ENCODE peak calls at places on chromosomes 16 and 17, in four cellular contexts. U, E, A and W are unnamed samples.

GRCh38 chr16:10984509-10984908 is 40.1 kb downstream of the CLEC16A start:
- DNase-seq in U (no peak), E (peak; percentile 88), A (no peak), W (no peak)

GRCh38 chr17:39632153-39632941 is 4.6 kb upstream of the STARD3 start:
- DNase-seq in U (no peak), E (no peak), A (no peak), W (no peak)

GRCh38 chr17:38663125-38663751 is 11.5 kb downstream of the EPOP start:
- DNase-seq in U (peak; percentile 48), E (peak; percentile 61), A (no peak), W (peak; percentile 52)

GRCh38 chr16:51410125-51410524 is 259.1 kb upstream of the SALL1 start:
- DNase-seq in U (no peak), E (no peak), A (no peak), W (no peak)

GRCh38 chr16:337975-338575 is 14.4 kb downstream of the AXIN1 start:
- DNase-seq in U (no peak), E (no peak), A (no peak), W (no peak)

GRCh38 chr17:73271078-73271477 is 9.4 kb upstream of the CPSF4L start:
- DNase-seq in U (no peak), E (no peak), A (no peak), W (no peak)

GRCh38 chr16:71426069-71426879 is 15.6 kb downstream of the TLE7 start:
- DNase-seq in U (no peak), E (peak; percentile 86), A (no peak), W (peak; percentile 80)

GRCh38 chr17:10337976-10338375 is 34.8 kb downstream of the MYH13 start:
- DNase-seq in U (no peak), E (peak; percentile 89), A (no peak), W (no peak)

GRCh38 chr16:12067714-12068401 is 91.3 kb downstream of the SNX29 start:
- DNase-seq in U (no peak), E (peak; percentile 79), A (peak; percentile 78), W (peak; percentile 75)

GRCh38 chr16:12651765-12652531 is 151.7 kb downstream of the CPPED1 start:
- DNase-seq in U (no peak), E (no peak), A (no peak), W (no peak)

GRCh38 chr16:61887903-61888302 is 148.3 kb downstream of the CDH8 start:
- DNase-seq in U (peak; percentile 59), E (peak; percentile 66), A (no peak), W (peak; percentile 2)

GRCh38 chr17:61475726-61476125 is 23.5 kb downstream of the TBX4 start:
- DNase-seq in U (no peak), E (peak; percentile 42), A (no peak), W (no peak)

GRCh38 chr17:48718781-48719641 is 3.3 kb downstream of the PRAC1 start:
- DNase-seq in U (no peak), E (peak; percentile 59), A (no peak), W (no peak)

GRCh38 chr17:47841488-47842308 is 625 bp upstream of the SCRN2 start:
- DNase-seq in U (no peak), E (no peak), A (no peak), W (no peak)

GRCh38 chr17:30005709-30006320 is 64.4 kb downstream of the EFCAB5 start:
- DNase-seq in U (no peak), E (peak; percentile 33), A (no peak), W (peak; percentile 47)

GRCh38 chr17:42289863-42290165 is 1.5 kb downstream of the STAT5A start:
- DNase-seq in U (no peak), E (no peak), A (no peak), W (no peak)

GRCh38 chr16:64196444-64196843 is 925.4 kb downstream of the CDH11 start:
- DNase-seq in U (no peak), E (peak; percentile 81), A (no peak), W (peak; percentile 23)

GRCh38 chr17:17231621-17232302 is 5.2 kb downstream of the FLCN start:
- DNase-seq in U (no peak), E (no peak), A (no peak), W (no peak)

GRCh38 chr17:45440161-45440859 is 7.6 kb upstream of the ARHGAP27 start:
- DNase-seq in U (no peak), E (peak; percentile 58), A (no peak), W (no peak)

GRCh38 chr16:4288148-4288921 is 15.5 kb upstream of the TFAP4 start:
- DNase-seq in U (peak; percentile 77), E (peak; percentile 71), A (peak; percentile 81), W (peak; percentile 61)

GRCh38 chr17:81424151-81424550 is 28.9 kb downstream of the BAHCC1 start:
- DNase-seq in U (no peak), E (no peak), A (no peak), W (no peak)

GRCh38 chr16:3879258-3879886 is 1.1 kb downstream of the CREBBP start:
- DNase-seq in U (peak; percentile 58), E (peak; percentile 54), A (no peak), W (peak; percentile 64)

GRCh38 chr16:14314116-14314515 is 243.0 kb downstream of the MRTFB start:
- DNase-seq in U (no peak), E (no peak), A (no peak), W (no peak)

GRCh38 chr17:80358861-80359260 is 56.1 kb upstream of the ENDOV start:
- DNase-seq in U (no peak), E (no peak), A (no peak), W (no peak)

GRCh38 chr17:21678451-21679081 is 13.8 kb upstream of the KCNJ18 start:
- DNase-seq in U (no peak), E (no peak), A (no peak), W (no peak)

GRCh38 chr17:63452091-63452978 is 6.2 kb upstream of the CYB561 start:
- DNase-seq in U (no peak), E (no peak), A (no peak), W (no peak)

GRCh38 chr16:85123891-85124635 is 11.8 kb upstream of the CIBAR2 start:
- DNase-seq in U (peak; percentile 90), E (peak; percentile 83), A (peak; percentile 94), W (peak; percentile 88)

GRCh38 chr16:75931043-75931442 is 204.8 kb upstream of the CPHXL start:
- DNase-seq in U (no peak), E (peak; percentile 92), A (no peak), W (no peak)
- H3K27ac ChIP-seq in U (no peak overlapping the region), E (no peak overlapping the region), A (no peak overlapping the region), W (no peak overlapping the region)

GRCh38 chr17:77455878-77456234 is 315.1 kb downstream of the SEC14L1 start:
- DNase-seq in U (no peak), E (no peak), A (no peak), W (no peak)
- H3K27ac ChIP-seq in U (no peak overlapping the region), E (no peak overlapping the region), A (no peak overlapping the region), W (peak overlapping the region; percentile 96)

DNA sequence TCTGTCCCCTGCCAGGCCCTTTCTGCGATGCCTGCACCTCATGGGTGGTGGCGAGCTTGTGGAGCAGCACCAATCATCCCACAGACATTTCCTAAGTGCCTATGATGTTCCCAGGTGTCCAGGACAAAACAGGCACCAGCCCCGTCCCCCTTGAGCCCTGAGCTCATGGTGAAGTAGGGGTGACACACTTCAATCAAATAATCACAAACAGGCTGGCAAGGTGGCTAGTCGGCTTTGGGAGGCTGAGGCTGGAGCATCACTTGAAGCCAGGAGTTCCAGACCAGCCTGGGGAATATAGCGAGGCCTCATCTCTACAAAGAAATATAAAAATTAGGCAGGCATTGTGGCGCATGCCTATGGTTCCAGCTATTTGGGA is 748 bp upstream of the PRSS8 start:
- DNase-seq in U (no peak), E (no peak), A (no peak), W (no peak)
- H3K27ac ChIP-seq in U (no peak overlapping the region), E (no peak overlapping the region), A (no peak overlapping the region), W (no peak overlapping the region)

GRCh38 chr17:28508325-28508724 is 2.2 kb downstream of the FOXN1 start:
- DNase-seq in U (no peak), E (no peak), A (no peak), W (no peak)
- H3K27ac ChIP-seq in U (no peak overlapping the region), E (no peak overlapping the region), A (no peak overlapping the region), W (no peak overlapping the region)

DNA sequence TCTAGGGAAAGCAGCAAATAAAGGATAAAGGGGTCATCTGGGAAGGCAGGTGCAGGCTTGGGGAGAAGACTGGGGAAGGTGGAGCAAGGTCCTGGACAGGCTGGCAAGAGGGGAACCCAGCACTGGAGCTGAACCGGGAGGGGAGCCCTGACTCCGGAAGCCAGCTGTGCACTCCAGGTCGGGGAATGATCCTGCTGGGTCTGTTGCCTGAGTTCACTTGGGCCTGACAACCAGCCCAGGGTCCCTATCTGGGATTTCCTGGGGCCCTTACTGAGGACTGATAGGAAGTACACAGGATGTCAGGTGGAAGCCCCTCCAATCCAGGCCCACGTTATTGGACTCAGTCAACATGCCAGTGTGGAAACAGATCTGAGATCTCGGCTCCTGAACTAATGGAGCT is 19.7 kb upstream of the PITPNM3 start:
- DNase-seq in U (no peak), E (no peak), A (no peak), W (no peak)
- H3K27ac ChIP-seq in U (no peak overlapping the region), E (no peak overlapping the region), A (no peak overlapping the region), W (no peak overlapping the region)

DNA sequence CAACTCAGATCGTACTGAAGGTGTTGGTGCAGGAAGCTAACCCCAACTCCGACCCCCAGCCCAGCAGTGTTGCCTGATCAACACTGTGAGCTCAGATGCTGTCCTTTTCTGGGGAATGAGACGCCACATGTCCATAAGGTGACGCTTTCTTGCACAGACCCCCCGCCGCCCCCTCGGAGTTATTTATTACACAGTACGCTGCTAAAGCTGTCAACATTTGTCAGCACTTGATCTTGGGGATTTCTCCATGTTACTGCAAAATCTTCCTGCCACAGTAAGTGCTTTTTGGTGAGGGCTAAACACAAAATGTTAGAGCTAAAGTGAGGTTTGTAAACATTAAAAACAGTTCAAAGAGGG is 15.9 kb downstream of the CMTM3 start:
- DNase-seq in U (no peak), E (peak; percentile 10), A (no peak), W (no peak)
- H3K27ac ChIP-seq in U (no peak overlapping the region), E (no peak overlapping the region), A (no peak overlapping the region), W (peak overlapping the region; percentile 81)

GRCh38 chr16:2180962-2181923 is 15.2 kb downstream of the CASKIN1 start:
- DNase-seq in U (no peak), E (no peak), A (no peak), W (no peak)
- H3K27ac ChIP-seq in U (no peak overlapping the region), E (no peak overlapping the region), A (no peak overlapping the region), W (no peak overlapping the region)

GRCh38 chr16:8796469-8797363 is 723 bp downstream of the TMEM186 start:
- DNase-seq in U (no peak), E (no peak), A (no peak), W (no peak)

GRCh38 chr16:8797364-8798173 is at the start of the genes PMM2 and TMEM186:
- DNase-seq in U (peak; percentile 98), E (peak; percentile 97), A (peak; percentile 96), W (peak; percentile 97)

GRCh38 chr16:8795096-8795495 is 2.3 kb downstream of the TMEM186 start:
- DNase-seq in U (no peak), E (no peak), A (no peak), W (no peak)

GRCh38 chr16:8798174-8798527 is 512 bp downstream of the PMM2 start:
- DNase-seq in U (no peak), E (no peak), A (no peak), W (no peak)

GRCh38 chr16:8795818-8796217 is 1.6 kb downstream of the TMEM186 start:
- DNase-seq in U (no peak), E (no peak), A (no peak), W (no peak)
- H3K27ac ChIP-seq in U (no peak overlapping the region), E (no peak overlapping the region), A (no peak overlapping the region), W (no peak overlapping the region)